ENCODE peak calls at places on chromosomes 1 and 21, in six cellular contexts. X is HL-60, K is SK-N-SH, W is H1, R is GM12878, N is HepG2. I is an unnamed sample.

GRCh38 chr1:64891440-64891815 is 74.9 kb downstream of the JAK1 start:
- DNase-seq in X (no peak), K (no peak), W (no peak), R (no peak), N (no peak), I (no peak)

GRCh38 chr1:42422672-42423236 is 33.1 kb downstream of the ZMYND12 start:
- DNase-seq in X (no peak), K (no peak), W (no peak), R (no peak), N (no peak), I (no peak)

GRCh38 chr1:117346206-117346928 is 20.9 kb upstream of the MAN1A2 start:
- DNase-seq in X (no peak), K (no peak), W (no peak), R (no peak), N (no peak), I (no peak)

GRCh38 chr1:216750031-216750627 is 26.9 kb upstream of the ESRRG start:
- DNase-seq in X (no peak), K (peak), W (peak), R (no peak), N (peak), I (no peak)

GRCh38 chr1:236759252-236759859 is 35.7 kb upstream of the MTR start:
- DNase-seq in X (peak), K (peak), W (no peak), R (peak), N (peak), I (peak)

GRCh38 chr1:22107126-22107525 is 35.8 kb downstream of the WNT4 start:
- DNase-seq in X (no peak), K (no peak), W (no peak), R (no peak), N (no peak), I (no peak)

GRCh38 chr1:246479061-246479460 is 28.0 kb downstream of the SMYD3 start:
- DNase-seq in X (no peak), K (no peak), W (no peak), R (no peak), N (no peak), I (no peak)

GRCh38 chr1:239958063-239958462 is 133.6 kb upstream of the FMN2 start:
- DNase-seq in X (no peak), K (no peak), W (no peak), R (no peak), N (no peak), I (no peak)

GRCh38 chr1:245113649-245114048 is 41.1 kb upstream of the KIF26B start:
- DNase-seq in X (no peak), K (no peak), W (no peak), R (no peak), N (no peak), I (no peak)

GRCh38 chr1:101567582-101568189 is 330.9 kb downstream of the S1PR1 start:
- DNase-seq in X (peak), K (peak), W (no peak), R (no peak), N (peak), I (peak)

GRCh38 chr21:45523411-45524101 is 18.7 kb downstream of the SLC19A1 start:
- DNase-seq in X (no peak), K (no peak), W (no peak), R (no peak), N (no peak), I (no peak)

GRCh38 chr21:45528028-45528705 is 14.1 kb downstream of the SLC19A1 start:
- DNase-seq in X (no peak), K (no peak), W (no peak), R (no peak), N (no peak), I (no peak)

GRCh38 chr21:45524756-45525152 is 17.5 kb downstream of the SLC19A1 start:
- DNase-seq in X (no peak), K (no peak), W (no peak), R (no peak), N (no peak), I (no peak)

GRCh38 chr21:45525153-45525909 is 16.9 kb downstream of the SLC19A1 start:
- DNase-seq in X (no peak), K (no peak), W (no peak), R (no peak), N (peak), I (no peak)

GRCh38 chr21:45525910-45526306 is 16.3 kb downstream of the SLC19A1 start:
- DNase-seq in X (no peak), K (no peak), W (no peak), R (no peak), N (no peak), I (no peak)
- TF ChIP-seq GABPA in X (no peak), K (no peak), W (no peak), R (no peak), N (no peak), I (no peak)

GRCh38 chr1:160209656-160210046 is 4.5 kb downstream of the PEA15 start:
- DNase-seq in X (no peak), K (peak), W (no peak), R (no peak), N (no peak), I (no peak)
- TF ChIP-seq GABPA in X (no peak), K (no peak), W (no peak), R (no peak), N (no peak), I (no peak)

GRCh38 chr1:63710306-63710705 is 63.5 kb upstream of the ROR1 start:
- DNase-seq in X (no peak), K (no peak), W (no peak), R (no peak), N (no peak), I (no peak)

GRCh38 chr1:63714482-63714760 is 59.4 kb upstream of the ROR1 start:
- DNase-seq in X (no peak), K (no peak), W (no peak), R (no peak), N (no peak), I (no peak)

GRCh38 chr1:63713041-63713440 is 60.8 kb upstream of the ROR1 start:
- DNase-seq in X (no peak), K (no peak), W (no peak), R (no peak), N (no peak), I (no peak)

GRCh38 chr1:63710776-63711175 is 63.0 kb upstream of the ROR1 start:
- DNase-seq in X (no peak), K (no peak), W (no peak), R (no peak), N (no peak), I (no peak)

DNA sequence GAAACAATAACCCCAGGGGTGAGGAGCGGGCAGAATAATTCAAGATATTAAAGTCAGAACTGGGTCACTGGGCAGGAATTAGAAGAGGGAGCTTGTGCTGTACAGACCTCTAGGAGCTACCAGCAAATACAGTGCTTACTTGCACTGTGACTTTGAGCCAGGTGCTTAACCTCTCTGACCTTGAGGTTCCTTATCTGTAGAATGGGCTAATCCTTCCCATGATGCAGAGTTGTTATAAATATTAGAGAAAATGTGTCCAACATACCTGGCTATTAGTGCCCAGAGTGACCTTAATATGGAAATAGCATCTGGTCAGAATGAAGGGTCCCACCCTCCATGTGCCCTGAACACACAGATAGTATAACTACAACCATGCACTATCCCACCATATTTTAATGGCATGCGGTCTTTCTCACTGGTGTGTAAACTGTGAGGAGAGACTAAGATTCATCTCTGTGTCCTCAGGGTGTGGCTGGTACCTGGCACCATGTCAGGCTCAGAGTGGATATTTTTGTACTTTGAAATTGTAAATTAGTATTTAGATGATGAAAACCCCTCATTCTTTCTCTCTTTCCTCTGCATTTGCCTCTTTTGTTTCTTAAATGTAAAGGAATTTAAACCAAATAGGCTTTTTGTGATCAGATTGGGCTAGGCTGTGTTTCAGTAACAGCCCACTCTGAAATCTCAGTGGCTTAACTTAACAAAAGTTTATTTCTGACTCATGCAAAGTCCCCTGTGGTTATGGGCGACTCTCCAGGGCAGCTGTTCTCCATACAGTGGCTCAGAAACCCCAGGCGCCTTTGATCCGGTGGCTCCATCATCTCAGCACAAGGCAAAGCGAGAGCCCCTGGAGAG is 60.0 kb upstream of the ROR1 start:
- DNase-seq in X (no peak), K (no peak), W (no peak), R (no peak), N (no peak), I (no peak)
- TF ChIP-seq GABPA in X (no peak), K (no peak), W (no peak), R (no peak), N (no peak), I (no peak)

GRCh38 chr1:167669209-167670139 is 39.4 kb downstream of the RCSD1 start:
- DNase-seq in X (no peak), K (no peak), W (no peak), R (peak), N (no peak), I (no peak)
- TF ChIP-seq GABPA in X (no peak), K (no peak), W (no peak), R (no peak), N (no peak), I (no peak)

DNA sequence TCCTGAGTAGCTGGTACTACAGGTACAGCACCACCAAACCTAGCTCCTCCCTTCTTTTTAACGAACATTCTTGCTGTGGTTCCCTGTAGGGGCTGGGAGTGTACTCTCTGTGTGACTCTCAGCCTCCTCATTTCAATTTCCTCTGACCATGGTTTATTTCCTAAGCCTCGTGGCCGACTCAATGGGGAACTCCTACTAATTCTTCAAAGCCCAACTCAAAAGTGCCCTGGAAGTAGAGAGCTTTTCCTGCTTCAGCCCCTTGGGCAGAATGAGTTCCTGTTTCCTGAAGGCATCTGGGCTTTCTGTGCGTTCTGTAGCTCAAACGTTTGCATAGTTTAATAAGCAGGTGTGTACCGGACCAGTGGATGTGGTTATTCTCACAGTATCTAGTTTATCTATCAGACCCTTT is 70.9 kb upstream of the ACOT11 start:
- DNase-seq in X (peak), K (no peak), W (no peak), R (no peak), N (no peak), I (no peak)
- TF ChIP-seq GABPA in X (no peak), K (no peak), W (no peak), R (no peak), N (no peak), I (no peak)

DNA sequence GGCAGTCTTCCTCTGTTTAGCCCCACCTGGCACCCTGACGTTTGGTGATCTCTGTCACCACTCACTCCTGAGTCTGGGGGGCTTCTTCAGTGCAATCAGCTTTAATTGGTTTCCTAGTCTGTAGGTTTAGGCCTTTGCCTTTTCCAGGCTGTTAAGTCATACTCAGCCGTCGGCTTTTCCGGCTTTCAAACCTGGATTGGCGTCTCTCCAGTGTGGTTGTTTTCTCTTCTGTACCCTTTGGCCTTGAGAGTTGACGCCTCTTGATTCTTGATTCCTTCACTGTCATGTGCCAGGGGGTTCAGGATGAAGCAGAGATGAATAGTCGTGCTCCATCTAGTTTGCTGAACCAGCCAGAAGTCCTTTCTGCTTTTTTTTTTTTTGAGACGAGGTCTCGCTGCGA is 24.9 kb downstream of the NCMAP start:
- DNase-seq in X (no peak), K (no peak), W (no peak), R (no peak), N (no peak), I (no peak)
- TF ChIP-seq GABPA in X (no peak), K (no peak), W (no peak), R (no peak), N (no peak), I (no peak)

GRCh38 chr1:165279831-165280351 is 76.6 kb downstream of the LMX1A start:
- DNase-seq in X (no peak), K (no peak), W (no peak), R (no peak), N (no peak), I (no peak)
- TF ChIP-seq GABPA in X (no peak), K (no peak), W (no peak), R (no peak), N (no peak), I (no peak)

I was measured in K562.